ENCODE peak calls at places on chromosome 12, in four cellular contexts. H, U, Z and C are unnamed samples.

GRCh38 chr12:20105938-20106337 is 262.4 kb upstream of the PDE3A start:
- DNase-seq in Z (no peak), H (no peak), U (no peak), C (no peak)

GRCh38 chr12:28242129-28242887 is 52.1 kb downstream of the CCDC91 start:
- DNase-seq in H (no peak), U (no peak), Z (no peak), C (no peak)

GRCh38 chr12:2856051-2856450 is 788 bp downstream of the TEX52 start:
- DNase-seq in H (no peak), U (no peak), Z (no peak), C (no peak)

GRCh38 chr12:7555752-7556151 is 52.2 kb upstream of the CD163 start:
- DNase-seq in Z (no peak), U (no peak), H (no peak), C (no peak)

GRCh38 chr12:69570000-69570516 is 15.2 kb upstream of the CCT2 start:
- DNase-seq in Z (no peak), U (no peak), H (no peak), C (no peak)

GRCh38 chr12:12357697-12358476 is 1.0 kb downstream of the BORCS5 start:
- DNase-seq in U (peak), H (no peak), Z (no peak), C (no peak)

GRCh38 chr12:41073633-41074576 is 114.2 kb upstream of the PDZRN4 start:
- DNase-seq in H (no peak), Z (no peak), U (no peak), C (no peak)

GRCh38 chr12:62834971-62835547 is 99.9 kb downstream of the PPM1H start:
- DNase-seq in Z (no peak), U (no peak), H (no peak), C (no peak)

GRCh38 chr12:115354007-115354452 is 670.1 kb upstream of the TBX3 start:
- DNase-seq in Z (no peak), U (no peak), H (peak), C (no peak)

GRCh38 chr12:22978962-22979361 is 354.0 kb downstream of the ETNK1 start:
- DNase-seq in H (peak), U (no peak), Z (no peak), C (no peak)

GRCh38 chr12:1918081-1918874 is at the start of gene CACNA2D4:
- DNase-seq in Z (no peak), H (peak), U (no peak), C (no peak)

GRCh38 chr12:20369164-20370000 is 1.0 kb downstream of the PDE3A start:
- DNase-seq in H (peak), U (no peak), Z (no peak), C (peak)

GRCh38 chr12:103169-103981 is 36.8 kb downstream of the IQSEC3 start:
- DNase-seq in H (no peak), Z (no peak), U (no peak), C (no peak)

GRCh38 chr12:71476513-71476912 is 36.9 kb downstream of the LGR5 start:
- DNase-seq in U (no peak), Z (no peak), H (peak), C (no peak)

GRCh38 chr12:24226745-24227350 is 277.4 kb upstream of the SOX5 start:
- DNase-seq in H (peak), Z (no peak), U (no peak), C (no peak)

GRCh38 chr12:27511031-27511722 is 12.8 kb upstream of the PPFIBP1 start:
- DNase-seq in U (no peak), H (no peak), Z (no peak), C (no peak)

GRCh38 chr12:66066071-66066928 is 64.2 kb downstream of the LLPH start:
- DNase-seq in Z (peak), U (no peak), H (no peak), C (no peak)

GRCh38 chr12:27498761-27499160 is 25.2 kb upstream of the PPFIBP1 start:
- DNase-seq in U (no peak), H (no peak), Z (no peak), C (no peak)

GRCh38 chr12:29650371-29650770 is 133.4 kb downstream of the TMTC1 start:
- DNase-seq in H (no peak), Z (no peak), U (no peak), C (no peak)

GRCh38 chr12:50655374-50655921 is 108.5 kb upstream of the ATF1 start:
- DNase-seq in U (no peak), Z (no peak), H (no peak), C (no peak)

GRCh38 chr12:4201333-4202105 is 72.0 kb upstream of the CCND2 start:
- DNase-seq in U (no peak), Z (no peak), H (no peak), C (no peak)

GRCh38 chr12:43692064-43692463 is 66.5 kb downstream of the PUS7L start:
- DNase-seq in H (no peak), Z (no peak), U (no peak), C (no peak)

GRCh38 chr12:28568083-28568482 is 377.8 kb downstream of the CCDC91 start:
- DNase-seq in H (peak), U (no peak), Z (no peak), C (no peak)

GRCh38 chr12:26150737-26151450 is 26.1 kb upstream of the BHLHE41 start:
- DNase-seq in H (no peak), U (no peak), Z (no peak), C (no peak)

GRCh38 chr12:74945771-74946198 is 263.9 kb downstream of the KCNC2 start:
- DNase-seq in U (no peak), Z (no peak), H (no peak), C (no peak)

GRCh38 chr12:46492471-46493351 is 120.1 kb upstream of the SLC38A2 start:
- DNase-seq in H (no peak), Z (no peak), U (no peak), C (no peak)

GRCh38 chr12:113467514-113468364 is 3.9 kb downstream of the LHX5 start:
- DNase-seq in H (no peak), U (no peak), Z (no peak), C (no peak)

GRCh38 chr12:28603801-28604200 is 413.5 kb downstream of the CCDC91 start:
- DNase-seq in H (no peak), Z (no peak), U (no peak), C (no peak)

GRCh38 chr12:82366182-82366581 is 7.9 kb downstream of the METTL25 start:
- DNase-seq in Z (no peak), U (no peak), H (no peak), C (no peak)

GRCh38 chr12:78306236-78306635 is 475.5 kb downstream of the NAV3 start:
- DNase-seq in H (no peak), Z (no peak), U (no peak), C (no peak)

GRCh38 chr12:10363922-10364838 is 25.7 kb downstream of the KLRK1 start:
- DNase-seq in Z (no peak), H (peak), U (no peak), C (no peak)

GRCh38 chr12:30599631-30600030 is 96.0 kb downstream of the IPO8 start:
- DNase-seq in Z (no peak), H (no peak), U (no peak), C (no peak)

GRCh38 chr12:42426733-42427132 is 100.8 kb downstream of the PPHLN1 start:
- DNase-seq in Z (no peak), H (no peak), U (no peak), C (no peak)

GRCh38 chr12:80187660-80188090 is 88.3 kb downstream of the OTOGL start:
- DNase-seq in H (no peak), U (no peak), Z (no peak), C (no peak)

GRCh38 chr12:93573552-93574223 is 1.2 kb downstream of the SOCS2 start:
- DNase-seq in H (no peak), Z (no peak), U (no peak), C (no peak)

GRCh38 chr12:52873832-52874572 is 25.2 kb upstream of the KRT78 start:
- DNase-seq in U (peak), Z (peak), H (peak), C (peak)

GRCh38 chr12:45050751-45051489 is at the start of gene DBX2:
- DNase-seq in U (no peak), H (no peak), Z (no peak), C (peak)

GRCh38 chr12:58640314-58640713 is 280.0 kb downstream of the LRIG3 start:
- DNase-seq in U (no peak), Z (no peak), H (no peak), C (no peak)

GRCh38 chr12:127964717-127965116 is 302.3 kb upstream of the TMEM132C start:
- DNase-seq in Z (no peak), U (no peak), H (no peak), C (no peak)